ENCODE peak calls at places on chromosomes 2 and 18, in eight cellular contexts. R, U, W, J, C, X, V and B are unnamed samples.

GRCh38 chr18:70446063-70446462 is 157.2 kb downstream of the SOCS6 start:
- DNase-seq in W (no peak), C (no peak), V (no peak), X (no peak), R (no peak), U (no peak), J (no peak), B (no peak)

GRCh38 chr2:222568866-222569265 is 87.0 kb downstream of the FARSB start:
- DNase-seq in U (peak; percentile 63), X (no peak), R (no peak), C (peak; percentile 78), V (peak; percentile 85), J (no peak), W (no peak), B (peak; percentile 41)

GRCh38 chr2:234146087-234146826 is 95.8 kb downstream of the SPP2 start:
- DNase-seq in V (no peak), C (peak; percentile 84), X (no peak), J (no peak), R (no peak), W (no peak), U (peak; percentile 85), B (peak; percentile 87)

GRCh38 chr2:181368036-181368435 is 89.2 kb upstream of the ITGA4 start:
- DNase-seq in C (peak; percentile 74), V (no peak), R (no peak), U (no peak), X (no peak), W (no peak), J (no peak), B (no peak)

GRCh38 chr2:30232027-30232800 is 880 bp downstream of the LBH start:
- DNase-seq in X (no peak), J (peak; percentile 52), R (peak; percentile 92), V (peak; percentile 86), W (peak; percentile 85), C (no peak), U (no peak), B (peak; percentile 72)

GRCh38 chr2:160445673-160446072 is 47.9 kb downstream of the RBMS1 start:
- DNase-seq in X (no peak), R (no peak), C (no peak), W (no peak), J (no peak), V (no peak), U (no peak), B (no peak)

GRCh38 chr18:34760444-34760843 is 50.3 kb downstream of the DTNA start:
- DNase-seq in R (no peak), X (no peak), U (no peak), V (no peak), J (no peak), W (no peak), C (no peak), B (no peak)

GRCh38 chr2:23320058-23320457 is 64.9 kb upstream of the KLHL29 start:
- DNase-seq in C (no peak), R (no peak), V (no peak), J (no peak), U (no peak), W (no peak), X (no peak), B (no peak)

GRCh38 chr2:220835563-220835962 is 736.5 kb downstream of the EPHA4 start:
- DNase-seq in X (no peak), C (peak; percentile 46), V (no peak), R (no peak), U (peak; percentile 69), W (no peak), J (no peak), B (no peak)

GRCh38 chr18:56389190-56389589 is 249.2 kb downstream of the TXNL1 start:
- DNase-seq in J (no peak), X (no peak), V (no peak), W (no peak), C (no peak), U (no peak), R (no peak), B (no peak)

GRCh38 chr18:2337552-2338141 is 233.7 kb downstream of the METTL4 start:
- DNase-seq in V (no peak), U (peak; percentile 31), R (no peak), C (peak; percentile 79), X (peak; percentile 19), J (peak; percentile 37), W (peak; percentile 16), B (no peak)

GRCh38 chr2:5911801-5912200 is 219.6 kb downstream of the SOX11 start:
- DNase-seq in U (no peak), X (no peak), J (no peak), V (no peak), W (no peak), R (no peak), C (no peak), B (no peak)

GRCh38 chr2:8684885-8685696 is 3.2 kb downstream of the ID2 start:
- DNase-seq in V (peak; percentile 83), W (peak; percentile 29), C (peak; percentile 39), J (peak; percentile 56), R (peak; percentile 94), X (peak; percentile 45), U (no peak), B (peak; percentile 84)

GRCh38 chr2:118509319-118510016 is 338.0 kb downstream of the EN1 start:
- DNase-seq in J (no peak), X (no peak), V (no peak), U (no peak), C (no peak), W (no peak), R (no peak), B (no peak)

GRCh38 chr2:6074303-6074702 is 382.1 kb downstream of the SOX11 start:
- DNase-seq in R (no peak), J (no peak), U (no peak), X (no peak), W (no peak), V (no peak), C (no peak), B (no peak)

GRCh38 chr2:5914831-5915611 is 222.8 kb downstream of the SOX11 start:
- DNase-seq in W (no peak), R (peak; percentile 29), J (no peak), C (peak; percentile 2), V (no peak), X (no peak), U (peak; percentile 72), B (no peak)

GRCh38 chr2:106805716-106806115 is 80.3 kb downstream of the ST6GAL2 start:
- DNase-seq in C (no peak), W (no peak), X (no peak), V (no peak), U (no peak), R (no peak), J (no peak), B (no peak)

GRCh38 chr2:69491864-69492263 is 54.6 kb upstream of the NFU1 start:
- DNase-seq in R (no peak), X (no peak), J (no peak), U (no peak), V (no peak), W (no peak), C (no peak), B (no peak)

DNA sequence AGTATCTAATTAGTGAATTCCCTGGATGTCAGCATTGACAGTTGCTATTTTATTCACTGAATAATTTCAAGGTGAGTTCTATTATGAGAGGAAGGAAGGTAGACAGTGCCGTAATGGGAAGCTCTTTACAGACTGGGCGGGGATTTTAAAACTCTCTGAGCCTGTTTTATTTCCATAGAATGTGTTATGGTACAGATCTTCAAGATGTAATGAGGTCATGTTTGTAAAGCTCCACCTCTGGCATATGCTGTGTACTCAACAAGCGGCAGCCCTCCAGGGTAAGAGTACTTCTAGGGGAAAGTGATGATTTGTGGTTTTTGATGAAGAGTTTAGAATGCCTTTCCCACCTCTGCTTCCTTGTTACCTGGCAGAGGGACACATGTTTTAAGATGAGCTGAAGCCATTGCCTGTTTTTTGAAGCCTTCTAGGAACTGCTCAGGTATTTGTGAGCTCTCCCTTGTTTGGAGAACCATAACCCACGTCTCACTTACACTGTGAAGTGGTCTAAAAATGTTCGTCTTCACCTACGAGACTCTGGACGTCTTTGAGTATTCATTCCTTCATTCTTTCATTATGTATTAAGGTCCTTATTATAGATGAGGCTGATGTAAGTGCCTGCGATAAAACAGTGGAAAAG is 251.2 kb downstream of the PTGR3 start:
- DNase-seq in W (no peak), U (no peak), V (no peak), J (no peak), C (no peak), R (no peak), X (no peak), B (no peak)
- TF ChIP-seq CTCF in W (no peak), U (no peak), V (no peak), J (no peak), C (no peak), R (no peak), X (no peak), B (no peak)

GRCh38 chr2:41775381-41776025 is 272.3 kb upstream of the PKDCC start:
- DNase-seq in V (no peak), U (no peak), W (no peak), J (no peak), R (no peak), C (no peak), X (no peak), B (no peak)
- H3K27ac ChIP-seq in V (no peak overlapping the region), U (no peak overlapping the region), W (no peak overlapping the region), J (no peak overlapping the region), R (no peak overlapping the region), C (no peak overlapping the region), X (no peak overlapping the region), B (no peak overlapping the region)

GRCh38 chr18:32021756-32022564 is 3.3 kb downstream of the RNF125 start:
- DNase-seq in J (no peak), X (no peak), U (no peak), R (no peak), W (no peak), V (no peak), C (no peak), B (no peak)

GRCh38 chr18:32018331-32019250 is at the start of gene RNF125:
- DNase-seq in X (peak; percentile 87), J (peak; percentile 65), U (peak; percentile 46), V (peak; percentile 78), R (peak; percentile 94), C (peak; percentile 60), W (peak; percentile 91), B (peak; percentile 88)

GRCh38 chr18:32019251-32019943 is 772 bp downstream of the RNF125 start:
- DNase-seq in W (peak; percentile 80), V (no peak), X (peak; percentile 26), U (peak; percentile 5), C (peak; percentile 9), R (peak; percentile 84), J (no peak), B (peak; percentile 29)
- TF ChIP-seq CTCF in W (no peak), V (no peak), X (no peak), U (no peak), C (no peak), R (peak; percentile 2), J (no peak), B (no peak)

GRCh38 chr18:62988467-62988866 is 273.1 kb downstream of the PHLPP1 start:
- DNase-seq in C (no peak), V (no peak), R (no peak), X (no peak), U (no peak), J (no peak), W (no peak), B (peak; percentile 6)

GRCh38 chr18:62987035-62987830 is 271.9 kb downstream of the PHLPP1 start:
- DNase-seq in R (no peak), U (no peak), X (no peak), C (no peak), J (no peak), W (no peak), V (no peak), B (no peak)

GRCh38 chr18:62989195-62989594 is 273.9 kb downstream of the PHLPP1 start:
- DNase-seq in W (no peak), J (no peak), R (no peak), X (no peak), C (no peak), V (no peak), U (no peak), B (no peak)

GRCh38 chr18:62986490-62986889 is 271.1 kb downstream of the PHLPP1 start:
- DNase-seq in U (no peak), J (no peak), V (no peak), R (no peak), C (no peak), W (no peak), X (no peak), B (no peak)

GRCh38 chr18:62987859-62988258 is 272.5 kb downstream of the PHLPP1 start:
- DNase-seq in X (no peak), V (no peak), W (no peak), C (no peak), R (no peak), U (no peak), J (no peak), B (no peak)
- H3K27ac ChIP-seq in X (no peak overlapping the region), V (no peak overlapping the region), W (no peak overlapping the region), C (no peak overlapping the region), R (no peak overlapping the region), U (no peak overlapping the region), J (no peak overlapping the region), B (no peak overlapping the region)